ENCODE peak calls at places on chromosome 14, in nine cellular contexts. W is NCI-H1092; F is stimulated activated CD4-positive, alpha-beta T cell treated with anti-CD3 and anti-CD28 coated beads, Interleukin-2, amount 100 ng/mL, for 4 hours; B is GM19239; T is activated B cell treated with CpG ODN at 0.5 μM for 24 hours; N is fibroblast of mammary gland; D is activated CD8-positive, alpha-beta memory T cell treated with anti-CD3 and anti-CD28 coated beads for 24 hours; I is NCI-H345; G is nucleus accumbens. Q is an unnamed sample.

GRCh38 chr14:22849212-22849819 is 12.9 kb downstream of the MMP14 start:
- DNase-seq in W (no peak), F (no peak), B (no peak), T (no peak), N (peak), D (no peak), I (no peak), G (no peak), Q (peak)

GRCh38 chr14:38000340-38000739 is 207.4 kb upstream of the SSTR1 start:
- DNase-seq in W (no peak), F (no peak), B (no peak), T (no peak), N (no peak), D (no peak), I (no peak), G (no peak), Q (no peak)

GRCh38 chr14:95386536-95386935 is 66.8 kb upstream of the CLMN start:
- DNase-seq in W (no peak), F (no peak), B (no peak), T (no peak), N (peak), D (no peak), I (no peak), G (no peak), Q (no peak)

GRCh38 chr14:58272589-58273372 is 25.6 kb upstream of the ARID4A start:
- DNase-seq in W (no peak), F (no peak), B (no peak), T (no peak), N (peak), D (no peak), I (no peak), G (no peak), Q (no peak)

GRCh38 chr14:55131782-55132181 is 2.7 kb downstream of the LGALS3 start:
- DNase-seq in W (no peak), F (no peak), B (no peak), T (no peak), N (peak), D (no peak), I (no peak), G (no peak), Q (no peak)

GRCh38 chr14:105857223-105857815 is 330.9 kb downstream of the TMEM121 start:
- DNase-seq in W (no peak), F (no peak), B (no peak), T (no peak), N (no peak), D (peak), I (no peak), G (no peak), Q (no peak)

GRCh38 chr14:100030441-100031153 is 34.6 kb upstream of the EVL start:
- DNase-seq in W (no peak), F (no peak), B (no peak), T (no peak), N (peak), D (no peak), I (no peak), G (no peak), Q (peak)

GRCh38 chr14:56650977-56651376 is 71.4 kb downstream of the TMEM260 start:
- DNase-seq in W (peak), F (no peak), B (no peak), T (no peak), N (no peak), D (no peak), I (no peak), G (no peak), Q (no peak)

GRCh38 chr14:24473211-24473610 is 30.6 kb upstream of the SDR39U1 start:
- DNase-seq in W (no peak), F (no peak), B (no peak), T (no peak), N (no peak), D (no peak), I (no peak), G (no peak), Q (no peak)

GRCh38 chr14:68741839-68742470 is 50.9 kb downstream of the ZFP36L1 start:
- DNase-seq in W (no peak), F (no peak), B (peak), T (peak), N (no peak), D (no peak), I (no peak), G (no peak), Q (no peak)

GRCh38 chr14:100303179-100303578 is 3.1 kb downstream of the SLC25A29 start:
- DNase-seq in W (no peak), F (no peak), B (no peak), T (no peak), N (no peak), D (no peak), I (no peak), G (no peak), Q (peak)

GRCh38 chr14:104741803-104742251 is 11.1 kb upstream of the SIVA1 start:
- DNase-seq in W (no peak), F (no peak), B (no peak), T (no peak), N (no peak), D (no peak), I (no peak), G (no peak), Q (no peak)

GRCh38 chr14:67680121-67680602 is 5.7 kb upstream of the VTI1B start:
- DNase-seq in W (no peak), F (no peak), B (no peak), T (no peak), N (peak), D (no peak), I (no peak), G (no peak), Q (peak)

Q was measured in foreskin fibroblast.